ENCODE peak calls at places on chromosome 3, in five cellular contexts. S is breast epithelium; Z is heart left ventricle; D is stimulated activated CD8-positive, alpha-beta memory T cell treated with anti-CD3 and anti-CD28 coated beads, Interleukin-7, amount 100 ng/mL, for 24 hours; N is mammary epithelial cell. V is an unnamed sample.

GRCh38 chr3:24017305-24017704 is 72.2 kb downstream of the NR1D2 start:
- DNase-seq in S (no peak), Z (no peak), D (no peak), N (no peak), V (no peak)

GRCh38 chr3:153704115-153704514 is 417.1 kb upstream of the ARHGEF26 start:
- DNase-seq in S (no peak), Z (no peak), D (no peak), N (peak), V (no peak)

GRCh38 chr3:37968784-37969600 is 21.6 kb upstream of the VILL start:
- DNase-seq in S (no peak), Z (no peak), D (no peak), N (no peak), V (no peak)

GRCh38 chr3:151216641-151217040 is 13.6 kb upstream of the GPR171 start:
- DNase-seq in S (no peak), Z (no peak), D (no peak), N (no peak), V (no peak)

GRCh38 chr3:62414786-62415185 is 41.4 kb upstream of the FEZF2 start:
- DNase-seq in S (no peak), Z (no peak), D (no peak), N (no peak), V (no peak)

GRCh38 chr3:43855674-43856299 is 165.0 kb downstream of the ABHD5 start:
- DNase-seq in S (no peak), Z (no peak), D (peak), N (peak), V (no peak)

GRCh38 chr3:66795365-66795764 is 202.7 kb upstream of the KBTBD8 start:
- DNase-seq in S (no peak), Z (no peak), D (no peak), N (no peak), V (no peak)

GRCh38 chr3:52670621-52671521 is 14.8 kb downstream of the PBRM1 start:
- DNase-seq in S (no peak), Z (no peak), D (no peak), N (peak), V (peak)

GRCh38 chr3:162507397-162507796 is 1010.8 kb downstream of the OTOL1 start:
- DNase-seq in S (no peak), Z (no peak), D (no peak), N (no peak), V (no peak)

GRCh38 chr3:160618878-160619277 is 53.5 kb upstream of the KPNA4 start:
- DNase-seq in S (no peak), Z (no peak), D (no peak), N (no peak), V (no peak)

GRCh38 chr3:128846501-128846900 is 32.9 kb upstream of the ACAD9 start:
- DNase-seq in S (no peak), Z (no peak), D (no peak), N (no peak), V (no peak)

GRCh38 chr3:74119221-74119620 is 494.5 kb upstream of the PDZRN3 start:
- DNase-seq in S (no peak), Z (no peak), D (no peak), N (no peak), V (no peak)

GRCh38 chr3:82783188-82783587 is 1021.7 kb upstream of the GBE1 start:
- DNase-seq in S (no peak), Z (no peak), D (no peak), N (no peak), V (no peak)

GRCh38 chr3:40653878-40654277 is 129.1 kb downstream of the ZNF621 start:
- DNase-seq in S (no peak), Z (no peak), D (no peak), N (no peak), V (no peak)

GRCh38 chr3:24496529-24497482 is 2.2 kb upstream of the THRB start:
- DNase-seq in S (peak), Z (peak), D (no peak), N (no peak), V (peak)

GRCh38 chr3:24199775-24200247 is 254.7 kb downstream of the NR1D2 start:
- DNase-seq in S (no peak), Z (no peak), D (no peak), N (no peak), V (no peak)

GRCh38 chr3:124903896-124904879 is 17.0 kb upstream of the ITGB5 start:
- DNase-seq in S (no peak), Z (no peak), D (no peak), N (no peak), V (no peak)

GRCh38 chr3:30970183-30970582 is 75.7 kb upstream of the GADL1 start:
- DNase-seq in S (no peak), Z (no peak), D (no peak), N (peak), V (no peak)

GRCh38 chr3:130679218-130679617 is 67.4 kb downstream of the PIK3R4 start:
- DNase-seq in S (no peak), Z (no peak), D (no peak), N (no peak), V (no peak)

GRCh38 chr3:194154346-194154745 is 18.4 kb downstream of the HES1 start:
- DNase-seq in S (no peak), Z (no peak), D (no peak), N (no peak), V (no peak)

GRCh38 chr3:106130384-106131084 is 261.7 kb upstream of the CBLB start:
- DNase-seq in S (no peak), Z (no peak), D (no peak), N (no peak), V (peak)

GRCh38 chr3:59334585-59334984 is 284.8 kb upstream of the CFAP20DC start:
- DNase-seq in S (no peak), Z (no peak), D (no peak), N (peak), V (peak)

GRCh38 chr3:195548046-195548445 is 4.9 kb upstream of the PPP1R2 start:
- DNase-seq in S (no peak), Z (no peak), D (no peak), N (no peak), V (no peak)

GRCh38 chr3:74267583-74268184 is 346.8 kb downstream of the CNTN3 start:
- DNase-seq in S (no peak), Z (no peak), D (no peak), N (peak), V (peak)

GRCh38 chr3:125055165-125055912 is 458 bp downstream of the HEG1 start:
- DNase-seq in S (no peak), Z (peak), D (no peak), N (no peak), V (no peak)